ENCODE peak calls at places on chromosome 12, in four cellular contexts. W is neuronal stem cell, L is IMR-90, D is H9. H is an unnamed sample.

GRCh38 chr12:15443050-15443449 is 120.7 kb downstream of the PTPRO start:
- DNase-seq in W (no peak), L (no peak), D (no peak), H (no peak)

GRCh38 chr12:47349770-47350408 is 270.1 kb upstream of the AMIGO2 start:
- DNase-seq in W (no peak), L (peak), D (no peak), H (no peak)

GRCh38 chr12:16603916-16604575 is 1.9 kb downstream of the LMO3 start:
- DNase-seq in W (peak), L (no peak), D (no peak), H (peak)

GRCh38 chr12:56391721-56392120 is 29.1 kb upstream of the APOF start:
- DNase-seq in W (no peak), L (no peak), D (no peak), H (no peak)

GRCh38 chr12:109027767-109028166 is 6.9 kb upstream of the SVOP start:
- DNase-seq in W (no peak), L (peak), D (no peak), H (no peak)

GRCh38 chr12:57896437-57897201 is 44.7 kb upstream of the ATP23 start:
- DNase-seq in W (peak), L (peak), D (peak), H (peak)

GRCh38 chr12:14157129-14157747 is 175.8 kb upstream of the GRIN2B start:
- DNase-seq in W (no peak), L (no peak), D (no peak), H (no peak)

GRCh38 chr12:10732554-10732953 is 9.4 kb upstream of the YBX3 start:
- DNase-seq in W (no peak), L (no peak), D (no peak), H (no peak)

GRCh38 chr12:22979854-22980253 is 354.9 kb downstream of the ETNK1 start:
- DNase-seq in W (no peak), L (no peak), D (no peak), H (no peak)

GRCh38 chr12:66449531-66449930 is 147.2 kb downstream of the HELB start:
- DNase-seq in W (no peak), L (no peak), D (no peak), H (no peak)

GRCh38 chr12:132520421-132521199 is 30.7 kb downstream of the FBRSL1 start:
- DNase-seq in W (no peak), L (no peak), D (no peak), H (no peak)

GRCh38 chr12:58503731-58504520 is 416.4 kb downstream of the LRIG3 start:
- DNase-seq in W (no peak), L (peak), D (no peak), H (no peak)

GRCh38 chr12:2372178-2372577 is 319.4 kb downstream of the CACNA1C start:
- DNase-seq in W (no peak), L (no peak), D (no peak), H (peak)

GRCh38 chr12:48157889-48158370 is 615 bp upstream of the ASB8 start:
- DNase-seq in W (no peak), L (no peak), D (no peak), H (no peak)

GRCh38 chr12:76018672-76019071 is 12.9 kb downstream of the PHLDA1 start:
- DNase-seq in W (no peak), L (no peak), D (no peak), H (peak)

GRCh38 chr12:49040364-49040855 is 20.2 kb downstream of the KMT2D start:
- DNase-seq in W (no peak), L (no peak), D (no peak), H (no peak)

GRCh38 chr12:124087251-124088141 is 114.5 kb downstream of the ZNF664 start:
- DNase-seq in W (no peak), L (no peak), D (no peak), H (no peak)

GRCh38 chr12:13851828-13852227 is 129.6 kb downstream of the GRIN2B start:
- DNase-seq in W (peak), L (no peak), D (peak), H (peak)

GRCh38 chr12:46303039-46303666 is 34.3 kb upstream of the SLC38A1 start:
- DNase-seq in W (no peak), L (peak), D (no peak), H (peak)

GRCh38 chr12:26125451-26126339 is 858 bp upstream of the BHLHE41 start:
- DNase-seq in W (peak), L (peak), D (peak), H (peak)

GRCh38 chr12:45369065-45369464 is 153.2 kb downstream of the ANO6 start:
- DNase-seq in W (no peak), L (peak), D (no peak), H (no peak)

GRCh38 chr12:65100140-65100539 is 21.0 kb downstream of the WIF1 start:
- DNase-seq in W (no peak), L (no peak), D (no peak), H (peak)

GRCh38 chr12:115806000-115806399 is 471.5 kb downstream of the MED13L start:
- DNase-seq in W (no peak), L (no peak), D (no peak), H (no peak)

GRCh38 chr12:89756638-89757321 is 48.1 kb upstream of the ATP2B1 start:
- DNase-seq in W (no peak), L (peak), D (no peak), H (peak)

GRCh38 chr12:13304924-13305323 is 108.4 kb downstream of the EMP1 start:
- DNase-seq in W (no peak), L (no peak), D (no peak), H (peak)

GRCh38 chr12:119546340-119546739 is 47.2 kb upstream of the TMEM233 start:
- DNase-seq in W (no peak), L (no peak), D (no peak), H (no peak)

GRCh38 chr12:124687695-124688301 is 120.4 kb upstream of the NCOR2 start:
- DNase-seq in W (no peak), L (no peak), D (no peak), H (no peak)

GRCh38 chr12:59357811-59358210 is 238.0 kb upstream of the SLC16A7 start:
- DNase-seq in W (no peak), L (peak), D (peak), H (peak)

GRCh38 chr12:94143444-94143843 is 4.9 kb upstream of the PLXNC1 start:
- DNase-seq in W (no peak), L (no peak), D (no peak), H (no peak)

GRCh38 chr12:27493260-27493935 is 30.6 kb upstream of the PPFIBP1 start:
- DNase-seq in W (no peak), L (peak), D (no peak), H (peak)

GRCh38 chr12:91138337-91138905 is 27.1 kb upstream of the LUM start:
- DNase-seq in W (no peak), L (no peak), D (no peak), H (peak)

GRCh38 chr12:108822458-108823205 is 34.8 kb downstream of the SSH1 start:
- DNase-seq in W (no peak), L (no peak), D (no peak), H (peak)

GRCh38 chr12:120816363-120816762 is 87.8 kb downstream of the SPPL3 start:
- DNase-seq in W (no peak), L (no peak), D (no peak), H (no peak)

GRCh38 chr12:126434412-126434811 is 1369.2 kb downstream of the AACS start:
- DNase-seq in W (no peak), L (no peak), D (no peak), H (no peak)

GRCh38 chr12:3233813-3234212 is 156.6 kb downstream of the TSPAN9 start:
- DNase-seq in W (no peak), L (no peak), D (no peak), H (no peak)

GRCh38 chr12:52147367-52147972 is 44.3 kb downstream of the KRT80 start:
- DNase-seq in W (no peak), L (peak), D (peak), H (peak)

GRCh38 chr12:52149182-52149641 is 42.6 kb downstream of the KRT80 start:
- DNase-seq in W (no peak), L (no peak), D (no peak), H (peak)

GRCh38 chr12:52146822-52147366 is 44.9 kb downstream of the KRT80 start:
- DNase-seq in W (no peak), L (no peak), D (peak), H (no peak)

GRCh38 chr12:52148541-52149181 is 43.2 kb downstream of the KRT80 start:
- DNase-seq in W (no peak), L (no peak), D (peak), H (no peak)

GRCh38 chr12:52147983-52148540 is 43.8 kb downstream of the KRT80 start:
- DNase-seq in W (no peak), L (no peak), D (no peak), H (no peak)
- H3K4ac ChIP-seq in W (no peak), L (peak), D (peak), H (peak)

DNA sequence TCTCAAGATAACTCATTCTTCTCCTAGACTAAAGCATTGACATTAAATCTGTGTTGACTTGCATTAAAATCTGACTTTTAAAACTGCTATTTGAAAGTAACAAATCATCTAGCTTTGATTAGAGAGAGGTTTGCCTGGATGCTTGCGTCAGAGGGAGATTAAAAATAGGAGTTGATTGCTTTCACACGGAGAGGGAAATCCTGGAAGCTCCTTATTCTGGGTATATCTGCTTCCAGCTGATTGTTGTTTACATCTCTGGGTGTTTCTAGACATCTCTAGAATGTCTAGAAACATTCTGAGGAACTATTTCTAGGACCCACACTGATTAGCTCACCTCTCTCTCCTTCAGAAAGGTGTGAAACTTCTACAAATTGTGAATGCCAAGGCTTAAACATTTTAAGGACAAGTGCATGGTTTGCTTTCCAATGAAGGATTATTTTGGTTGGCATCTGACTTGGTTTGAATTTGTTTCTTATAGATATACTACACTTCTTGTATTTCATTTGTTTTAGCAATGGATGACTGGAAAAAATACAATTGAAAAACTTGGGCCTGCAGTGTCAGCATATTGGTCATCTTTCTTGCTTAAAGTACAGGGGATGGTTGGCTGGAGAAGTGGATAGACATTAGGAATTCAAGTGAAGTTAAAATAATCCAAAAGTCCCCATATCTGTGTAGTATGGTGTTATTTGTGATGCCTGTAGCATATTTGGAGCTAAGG is 2.1 kb downstream of the DIP2B start:
- DNase-seq in W (no peak), L (no peak), D (no peak), H (no peak)
- H3K4ac ChIP-seq in W (no peak), L (no peak), D (no peak), H (no peak)

GRCh38 chr12:51865470-51865745 is 16.9 kb upstream of the FIGNL2 start:
- DNase-seq in W (no peak), L (no peak), D (no peak), H (no peak)

GRCh38 chr12:51863363-51863920 is 14.9 kb upstream of the FIGNL2 start:
- DNase-seq in W (peak), L (no peak), D (peak), H (peak)

GRCh38 chr12:51862947-51863346 is 14.4 kb upstream of the FIGNL2 start:
- DNase-seq in W (no peak), L (no peak), D (peak), H (peak)

GRCh38 chr12:51864701-51865469 is 16.4 kb upstream of the FIGNL2 start:
- DNase-seq in W (no peak), L (no peak), D (peak), H (peak)

DNA sequence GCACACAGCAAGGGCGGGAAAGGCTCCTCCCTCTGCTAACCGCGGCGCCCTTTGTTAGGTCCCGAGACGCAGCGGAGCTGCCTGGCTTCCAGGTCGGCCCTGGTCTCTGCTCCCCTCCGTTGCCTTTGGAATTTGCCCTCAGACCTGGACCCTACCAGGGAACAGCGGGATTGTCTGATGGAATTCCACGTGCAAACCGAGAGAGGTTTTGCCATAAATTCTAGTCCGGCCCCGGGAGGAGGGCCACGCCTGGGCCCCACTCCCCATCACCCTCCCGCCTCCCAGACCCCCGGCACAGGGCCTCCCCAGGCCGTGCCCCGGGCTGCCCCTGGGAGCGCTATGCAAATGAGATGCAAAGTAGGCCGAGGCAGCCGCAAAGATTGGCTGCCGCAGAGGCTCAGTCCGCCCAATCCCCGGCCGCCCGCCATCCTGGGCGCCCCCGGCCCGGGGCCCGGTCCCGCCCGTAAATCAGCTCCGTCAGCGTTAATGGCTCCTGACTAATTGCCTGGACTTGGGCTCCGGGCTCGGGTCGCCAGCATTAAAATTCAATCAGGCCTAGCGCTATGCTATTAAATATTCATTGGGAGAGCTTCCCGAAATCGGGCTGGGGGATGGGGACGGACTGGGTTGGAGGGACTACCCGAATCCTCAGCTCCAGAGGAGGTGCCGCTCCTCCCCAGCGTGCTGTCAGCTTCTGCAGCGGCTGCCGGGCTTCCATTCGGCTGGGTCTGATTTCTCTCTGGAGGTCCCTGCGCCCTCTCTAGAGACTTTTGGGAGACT is 15.6 kb upstream of the FIGNL2 start:
- DNase-seq in W (peak), L (no peak), D (peak), H (peak)
- H3K4ac ChIP-seq in W (no peak), L (no peak), D (no peak), H (no peak)

GRCh38 chr12:6778571-6779550 is 6.5 kb downstream of the LAG3 start:
- DNase-seq in W (peak), L (peak), D (peak), H (peak)

GRCh38 chr12:6780573-6780972 is 8.3 kb downstream of the LAG3 start:
- DNase-seq in W (no peak), L (no peak), D (no peak), H (no peak)

GRCh38 chr12:6779667-6780459 is 7.5 kb downstream of the LAG3 start:
- DNase-seq in W (no peak), L (no peak), D (no peak), H (no peak)

GRCh38 chr12:6777386-6777785 is 5.1 kb downstream of the LAG3 start:
- DNase-seq in W (no peak), L (no peak), D (no peak), H (no peak)

DNA sequence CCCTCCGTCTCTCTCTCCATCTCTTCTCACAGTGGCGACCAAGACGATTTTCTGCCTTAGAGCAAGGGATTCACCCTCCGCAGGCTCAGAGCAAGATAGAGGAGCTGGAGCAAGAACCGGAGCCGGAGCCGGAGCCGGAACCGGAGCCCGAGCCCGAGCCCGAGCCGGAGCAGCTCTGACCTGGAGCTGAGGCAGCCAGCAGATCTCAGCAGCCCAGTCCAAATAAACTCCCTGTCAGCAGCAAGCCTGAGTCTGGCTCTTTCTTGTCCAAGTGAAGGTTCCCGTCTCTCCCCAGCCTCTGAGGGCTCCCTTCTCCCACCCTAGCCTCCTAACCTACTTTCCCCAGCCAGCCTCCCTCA is 5.9 kb downstream of the LAG3 start:
- DNase-seq in W (no peak), L (no peak), D (peak), H (peak)
- H3K4ac ChIP-seq in W (no peak), L (peak), D (no peak), H (no peak)

H was measured in mesendoderm.